ENCODE peak calls at places on chromosomes 11 and 22, in six cellular contexts. Z, C, M, A, Q and V are unnamed samples.
A peak's percentile ranks its signal among the peaks of the same experiment; 100 is the strongest.

GRCh38 chr11:122491486-122491885 is 164.0 kb upstream of the UBASH3B start:
- DNase-seq in A (peak; percentile 84), C (peak; percentile 24), Q (peak; percentile 74), Z (no peak), M (peak; percentile 75), V (no peak)

GRCh38 chr22:42969348-42969975 is 45.5 kb downstream of the PACSIN2 start:
- DNase-seq in C (no peak), M (peak; percentile 44), A (peak; percentile 63), Q (peak; percentile 93), Z (no peak), V (no peak)

GRCh38 chr11:287821-288327 is 1.1 kb upstream of the PGGHG start:
- DNase-seq in M (no peak), Q (no peak), A (no peak), C (no peak), Z (peak; percentile 66), V (peak; percentile 15)

GRCh38 chr22:30344447-30345200 is 12.1 kb downstream of the SF3A1 start:
- DNase-seq in M (no peak), A (no peak), Q (no peak), Z (no peak), C (no peak), V (no peak)

GRCh38 chr11:76939219-76939631 is 78.5 kb downstream of the ACER3 start:
- DNase-seq in Z (no peak), Q (no peak), M (no peak), A (no peak), C (no peak), V (no peak)

GRCh38 chr22:41288245-41288946 is 2.4 kb upstream of the RANGAP1 start:
- DNase-seq in Z (no peak), M (peak; percentile 67), Q (peak; percentile 78), A (peak; percentile 93), C (peak; percentile 22), V (no peak)

GRCh38 chr11:64343740-64344133 is 3.7 kb downstream of the CCDC88B start:
- DNase-seq in C (no peak), A (no peak), M (no peak), Q (no peak), Z (no peak), V (no peak)

GRCh38 chr11:131748146-131749050 is 378.0 kb downstream of the NTM start:
- DNase-seq in M (peak; percentile 81), C (peak; percentile 78), Z (no peak), Q (peak; percentile 39), A (peak; percentile 42), V (peak; percentile 76)

GRCh38 chr11:70158201-70158600 is 44.9 kb upstream of the FADD start:
- DNase-seq in Z (no peak), M (peak; percentile 16), A (no peak), Q (no peak), C (peak; percentile 59), V (peak; percentile 71)

GRCh38 chr11:9568854-9569587 is 4.4 kb upstream of the WEE1 start:
- DNase-seq in Z (peak; percentile 61), M (peak; percentile 95), Q (peak; percentile 87), C (peak; percentile 32), A (peak; percentile 99), V (no peak)

GRCh38 chr11:79363861-79364378 is 76.9 kb downstream of the TENM4 start:
- DNase-seq in C (no peak), Q (no peak), Z (no peak), A (peak; percentile 57), M (no peak), V (no peak)

GRCh38 chr11:12287374-12288211 is 89.8 kb upstream of the PARVA start:
- DNase-seq in A (peak; percentile 91), M (peak; percentile 96), Z (no peak), C (peak; percentile 74), Q (peak; percentile 86), V (peak; percentile 69)

GRCh38 chr11:65156926-65157325 is 13.1 kb upstream of the SPDYC start:
- DNase-seq in Q (no peak), C (no peak), A (no peak), Z (no peak), M (no peak), V (no peak)

GRCh38 chr11:24132471-24132870 is 364.4 kb upstream of the LUZP2 start:
- DNase-seq in A (no peak), M (no peak), Q (no peak), Z (no peak), C (no peak), V (no peak)

GRCh38 chr22:36573815-36574350 is 44.9 kb upstream of the EIF3D start:
- DNase-seq in C (no peak), M (no peak), Q (no peak), A (no peak), Z (no peak), V (peak; percentile 26)

GRCh38 chr11:28383471-28383870 is 275.3 kb downstream of the METTL15 start:
- DNase-seq in C (no peak), A (peak; percentile 9), M (no peak), Q (no peak), Z (no peak), V (no peak)

GRCh38 chr22:17422736-17423343 is 53.6 kb downstream of the CECR2 start:
- DNase-seq in Z (no peak), C (no peak), Q (no peak), A (no peak), M (no peak), V (no peak)

GRCh38 chr11:93248602-93249001 is 50.8 kb upstream of the SLC36A4 start:
- DNase-seq in M (peak; percentile 3), Z (no peak), A (no peak), Q (no peak), C (no peak), V (no peak)

GRCh38 chr22:35995772-35996171 is 32.9 kb downstream of the RBFOX2 start:
- DNase-seq in Q (peak; percentile 91), C (no peak), M (peak; percentile 97), A (peak; percentile 18), Z (no peak), V (no peak)

GRCh38 chr22:40572976-40573375 is 63.5 kb downstream of the MRTFA start:
- DNase-seq in Z (no peak), Q (no peak), C (no peak), A (no peak), M (peak; percentile 41), V (no peak)

GRCh38 chr11:126164781-126165180 is 46.7 kb downstream of the RPUSD4 start:
- DNase-seq in M (no peak), C (no peak), Z (no peak), A (no peak), Q (no peak), V (no peak)

GRCh38 chr11:126169291-126169690 is 42.2 kb downstream of the RPUSD4 start:
- DNase-seq in C (no peak), A (no peak), M (no peak), Q (no peak), Z (no peak), V (no peak)

GRCh38 chr11:126165366-126166156 is 45.9 kb downstream of the RPUSD4 start:
- DNase-seq in C (no peak), A (no peak), Z (no peak), Q (no peak), M (peak; percentile 32), V (peak; percentile 40)

GRCh38 chr11:126166413-126166812 is 45.0 kb downstream of the RPUSD4 start:
- DNase-seq in Z (no peak), Q (no peak), C (no peak), A (no peak), M (no peak), V (no peak)

GRCh38 chr11:126167476-126167875 is 44.0 kb downstream of the RPUSD4 start:
- DNase-seq in M (peak; percentile 25), A (no peak), Q (no peak), C (no peak), Z (no peak), V (no peak)
- TF ChIP-seq CTCF in M (no peak), A (no peak), Q (no peak), C (no peak), Z (no peak), V (no peak)

DNA sequence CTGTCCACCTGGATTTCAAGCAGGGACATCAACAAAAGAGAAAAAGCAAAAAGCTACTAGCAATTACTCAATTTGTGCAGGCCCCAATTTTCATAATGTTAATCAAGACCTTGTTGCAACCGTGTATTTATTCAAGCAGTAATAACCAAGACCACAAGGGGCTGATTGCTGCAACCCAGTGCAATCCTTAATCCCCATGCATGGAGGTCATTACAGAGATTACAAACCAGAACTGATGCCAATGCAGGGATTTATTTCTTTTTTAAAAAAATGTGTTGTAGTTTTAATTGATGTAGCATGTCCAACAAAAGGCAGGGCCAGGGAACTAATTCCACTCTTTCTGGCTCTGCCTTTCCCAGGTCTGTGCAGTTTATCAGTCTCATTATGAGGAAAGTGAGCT is 18.4 kb downstream of the TECTA start:
- DNase-seq in M (no peak), Q (no peak), A (no peak), C (no peak), Z (no peak), V (no peak)
- TF ChIP-seq CTCF in M (no peak), Q (no peak), A (no peak), C (no peak), Z (no peak), V (no peak)

DNA sequence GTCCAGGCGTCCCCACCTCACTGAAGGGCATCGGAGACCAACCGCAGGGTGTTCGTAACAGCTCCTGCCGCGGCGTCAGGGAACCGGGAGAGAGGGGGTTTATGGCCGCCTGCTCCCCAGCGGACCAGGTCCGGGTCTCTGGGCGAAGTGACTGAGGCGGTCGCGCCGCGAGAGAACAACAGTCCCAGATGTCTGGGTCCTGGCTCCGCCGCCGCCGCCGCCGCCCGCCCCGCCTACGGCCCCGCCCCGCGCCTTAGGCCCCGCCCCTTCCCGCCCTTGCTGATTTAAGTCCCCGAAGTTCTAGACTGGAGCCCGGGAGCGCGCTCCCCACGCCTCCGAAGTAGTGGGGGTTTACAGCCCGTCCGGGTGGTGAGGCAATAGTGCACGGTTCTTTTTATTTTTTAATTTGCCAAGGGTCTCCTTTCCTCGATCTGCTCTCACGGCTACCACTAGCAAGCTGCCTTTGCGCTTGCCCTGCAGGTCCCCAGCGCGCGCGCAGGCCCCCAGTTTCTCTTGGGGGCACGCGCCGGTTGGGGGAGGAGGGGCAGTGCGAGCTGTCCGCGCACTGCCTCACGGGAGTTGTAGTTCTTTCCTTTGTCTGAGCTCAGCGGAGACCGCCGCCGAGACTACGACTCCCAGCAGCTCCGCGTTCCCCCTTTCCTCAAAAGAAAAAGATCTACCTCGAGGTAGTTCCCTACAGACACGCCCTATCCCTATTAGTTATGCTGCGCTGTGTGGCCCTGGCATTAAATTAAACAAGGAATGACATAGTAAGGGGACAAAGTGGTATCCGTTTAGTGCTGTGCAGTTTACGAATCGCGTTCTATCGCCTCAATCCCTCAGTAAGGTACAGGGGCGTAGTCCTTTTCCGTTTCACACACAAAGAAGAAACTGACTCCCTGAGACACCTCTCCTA is at the start of gene PGM2L1:
- DNase-seq in A (peak; percentile 93), C (peak; percentile 88), M (peak; percentile 94), Z (peak; percentile 95), Q (peak; percentile 83), V (peak; percentile 92)
- TF ChIP-seq CTCF in A (no peak), C (no peak), M (no peak), Z (no peak), Q (no peak), V (no peak)

DNA sequence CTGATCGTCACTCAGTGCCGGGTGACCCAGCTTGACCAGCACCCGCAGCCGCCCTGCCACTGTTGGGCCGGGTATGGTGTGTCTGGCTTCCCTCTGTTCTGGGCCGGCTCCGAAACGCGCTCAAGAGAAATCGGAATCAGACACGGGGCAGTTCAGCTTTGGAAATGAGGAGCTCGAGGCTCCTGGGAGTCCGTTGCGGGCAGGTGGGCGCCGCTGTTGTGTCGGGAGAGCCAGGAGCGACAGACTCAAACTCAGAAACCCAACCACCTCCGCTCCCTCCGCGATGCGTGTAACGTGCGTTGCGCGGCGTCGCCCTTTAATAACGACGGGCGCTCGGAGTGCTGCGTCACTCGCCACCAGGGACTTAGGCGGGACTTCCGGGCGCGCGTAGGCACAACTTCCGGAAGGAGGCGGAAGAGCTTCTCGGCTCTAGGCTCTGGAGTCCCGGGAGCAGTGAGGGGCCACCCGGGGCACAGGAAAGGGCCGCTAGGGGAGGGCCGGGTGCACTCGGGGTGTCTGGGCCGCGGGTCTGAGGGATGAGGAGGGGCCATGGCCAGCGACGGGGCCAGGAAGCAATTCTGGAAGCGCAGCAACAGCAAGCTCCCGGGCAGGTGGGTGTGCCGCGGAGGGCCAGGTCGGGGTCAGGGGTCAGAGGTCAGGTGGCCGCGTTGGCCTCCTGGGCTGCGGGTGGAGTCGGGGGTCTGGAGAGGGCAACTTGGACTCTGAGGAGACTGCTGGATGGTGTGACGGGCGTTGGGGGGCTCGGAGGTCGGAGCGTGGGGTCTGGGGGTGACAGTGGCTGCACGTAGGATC is at the start of gene TBC1D22A:
- DNase-seq in Q (peak; percentile 76), A (peak; percentile 88), Z (peak; percentile 96), M (peak; percentile 95), C (peak; percentile 90), V (peak; percentile 93)
- TF ChIP-seq CTCF in Q (no peak), A (no peak), Z (no peak), M (no peak), C (no peak), V (no peak)